ENCODE peak calls at places on chromosomes 3 and 15, in five cellular contexts. Q is cardiac fibroblast; G is CD8-positive, alpha-beta T cell; O is AG04449; V is CD8-positive, alpha-beta memory T cell. W is an unnamed sample.

GRCh38 chr15:45225506-45226273 is 26.3 kb upstream of the SLC28A2 start:
- DNase-seq in V (no peak), G (no peak), Q (no peak), O (no peak), W (no peak)

GRCh38 chr15:67125589-67126502 is 60.4 kb downstream of the SMAD3 start:
- DNase-seq in G (no peak), O (peak), Q (peak), V (no peak), W (no peak)

GRCh38 chr15:25268166-25268565 is 170.7 kb downstream of the UBE3A start:
- DNase-seq in G (no peak), Q (no peak), V (no peak), O (no peak), W (peak)

GRCh38 chr3:61809879-61810278 is 248.5 kb downstream of the PTPRG start:
- DNase-seq in G (no peak), Q (peak), V (no peak), O (no peak), W (no peak)

GRCh38 chr15:77507911-77508310 is 87.2 kb downstream of the HMG20A start:
- DNase-seq in Q (peak), O (no peak), G (no peak), V (no peak), W (no peak)

GRCh38 chr15:74345051-74345450 is 22.4 kb downstream of the CYP11A1 start:
- DNase-seq in O (no peak), G (no peak), Q (peak), V (no peak), W (no peak)

GRCh38 chr3:98814799-98815450 is 51.8 kb downstream of the ST3GAL6 start:
- DNase-seq in G (no peak), V (no peak), Q (peak), O (peak), W (no peak)

GRCh38 chr15:89370120-89371077 is 35.8 kb upstream of the POLG start:
- DNase-seq in Q (no peak), V (no peak), G (no peak), O (no peak), W (no peak)

GRCh38 chr3:38541800-38542199 is 45.7 kb downstream of the EXOG start:
- DNase-seq in V (no peak), O (no peak), Q (peak), G (no peak), W (no peak)

GRCh38 chr15:82100116-82100795 is 54.4 kb upstream of the MEX3B start:
- DNase-seq in G (no peak), V (no peak), Q (peak), O (no peak), W (no peak)

GRCh38 chr15:55094152-55094551 is 102.6 kb downstream of the RSL24D1 start:
- DNase-seq in V (no peak), G (no peak), O (no peak), Q (no peak), W (no peak)

GRCh38 chr15:40472171-40472727 is 1.5 kb downstream of the CHST14 start:
- DNase-seq in V (no peak), Q (no peak), G (no peak), O (no peak), W (no peak)

GRCh38 chr15:31489801-31490646 is 163.4 kb downstream of the KLF13 start:
- DNase-seq in V (peak), G (peak), Q (peak), O (no peak), W (peak)

GRCh38 chr3:58528629-58529028 is 8.4 kb downstream of the ACOX2 start:
- DNase-seq in O (no peak), Q (peak), G (no peak), V (no peak), W (no peak)

GRCh38 chr3:183823963-183824362 is 1.4 kb downstream of the MAP6D1 start:
- DNase-seq in V (no peak), O (no peak), Q (no peak), G (no peak), W (no peak)
- H3K4me3 ChIP-seq in V (no peak), O (no peak), Q (no peak), G (no peak), W (no peak)

GRCh38 chr3:189317911-189318310 is 146.1 kb downstream of the TPRG1 start:
- DNase-seq in V (no peak), O (no peak), G (no peak), Q (no peak), W (no peak)

GRCh38 chr3:189311521-189311920 is 139.8 kb downstream of the TPRG1 start:
- DNase-seq in G (no peak), Q (no peak), V (no peak), O (no peak), W (no peak)

GRCh38 chr3:189322339-189322738 is 150.6 kb downstream of the TPRG1 start:
- DNase-seq in G (no peak), V (no peak), O (no peak), Q (peak), W (no peak)

GRCh38 chr3:189320511-189320910 is 148.7 kb downstream of the TPRG1 start:
- DNase-seq in Q (no peak), V (no peak), O (no peak), G (no peak), W (no peak)

GRCh38 chr3:189316296-189317019 is 144.7 kb downstream of the TPRG1 start:
- DNase-seq in O (no peak), Q (no peak), G (no peak), V (no peak), W (no peak)
- H3K4me3 ChIP-seq in O (no peak), Q (no peak), G (no peak), V (no peak), W (no peak)

DNA sequence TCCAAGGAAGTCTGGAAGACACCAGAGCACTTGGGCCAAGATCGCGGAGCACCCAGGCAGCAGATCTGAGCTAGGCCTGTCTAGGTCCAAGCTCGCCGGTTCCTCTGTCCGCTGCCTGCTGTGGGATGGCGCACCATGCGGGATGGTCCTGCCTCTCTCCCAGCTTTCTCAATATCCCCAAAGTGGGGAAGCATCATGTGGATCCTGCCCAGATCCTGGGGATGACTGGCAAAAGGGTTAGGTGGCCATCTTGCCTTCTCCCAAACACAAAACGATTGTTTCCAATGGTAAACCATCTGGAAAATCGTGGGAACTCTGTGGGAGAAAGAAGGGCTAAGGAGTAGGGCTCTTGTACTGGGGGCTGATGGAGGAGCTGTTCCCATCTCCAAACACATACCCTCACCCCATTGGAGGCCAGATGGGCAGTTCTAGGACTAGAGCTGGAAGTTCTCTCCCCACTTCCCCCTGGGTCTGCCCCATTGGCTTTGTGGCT is 8.9 kb downstream of the PRKCD start:
- DNase-seq in G (no peak), V (no peak), Q (no peak), O (no peak), W (no peak)
- H3K4me3 ChIP-seq in G (no peak), V (no peak), Q (no peak), O (no peak), W (no peak)

GRCh38 chr3:13546667-13547171 is 2.2 kb upstream of the FBLN2 start:
- DNase-seq in O (no peak), G (no peak), V (no peak), Q (peak), W (no peak)
- H3K4me3 ChIP-seq in O (no peak), G (no peak), V (no peak), Q (no peak), W (no peak)

GRCh38 chr3:124582196-124582595 is 148.1 kb upstream of the UMPS start:
- DNase-seq in O (no peak), V (no peak), Q (no peak), G (no peak), W (no peak)

GRCh38 chr3:124582621-124583437 is 147.4 kb upstream of the UMPS start:
- DNase-seq in Q (no peak), V (no peak), O (no peak), G (no peak), W (no peak)

GRCh38 chr3:124584552-124585391 is 145.5 kb upstream of the UMPS start:
- DNase-seq in V (peak), G (peak), Q (peak), O (no peak), W (no peak)

GRCh38 chr3:124586126-124587052 is 143.9 kb upstream of the UMPS start:
- DNase-seq in V (no peak), G (no peak), O (no peak), Q (no peak), W (no peak)

GRCh38 chr3:124584245-124584551 is 146.1 kb upstream of the UMPS start:
- DNase-seq in Q (no peak), O (no peak), V (peak), G (no peak), W (no peak)
- H3K4me3 ChIP-seq in Q (no peak), O (peak), V (peak), G (peak), W (no peak)

GRCh38 chr3:128122013-128122412 is 1.6 kb downstream of the RUVBL1 start:
- DNase-seq in G (no peak), O (no peak), Q (no peak), V (no peak), W (no peak)
- H3K4me3 ChIP-seq in G (no peak), O (no peak), Q (no peak), V (no peak), W (no peak)

DNA sequence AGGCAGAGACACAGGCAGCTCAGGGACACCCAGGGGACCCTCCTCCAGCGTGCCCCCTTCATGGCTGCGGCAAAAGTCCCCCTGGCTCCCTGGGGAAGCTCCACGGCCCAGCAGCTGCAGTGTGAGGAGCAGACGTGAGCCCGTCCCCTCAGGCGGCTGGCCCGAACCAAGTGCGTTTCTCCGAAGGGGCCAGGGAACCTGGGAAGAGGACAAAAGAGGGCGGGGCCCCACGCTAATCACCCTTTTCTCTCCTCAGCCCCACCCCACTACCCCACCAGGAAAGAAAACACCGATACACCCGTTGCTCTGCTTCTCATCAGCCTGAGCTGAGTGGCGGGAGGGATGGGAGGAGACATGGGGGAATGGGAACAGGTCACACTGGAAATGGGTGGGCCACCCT is at the start of gene MUC4:
- DNase-seq in G (no peak), Q (no peak), O (no peak), V (no peak), W (no peak)
- H3K4me3 ChIP-seq in G (no peak), Q (no peak), O (no peak), V (no peak), W (no peak)

DNA sequence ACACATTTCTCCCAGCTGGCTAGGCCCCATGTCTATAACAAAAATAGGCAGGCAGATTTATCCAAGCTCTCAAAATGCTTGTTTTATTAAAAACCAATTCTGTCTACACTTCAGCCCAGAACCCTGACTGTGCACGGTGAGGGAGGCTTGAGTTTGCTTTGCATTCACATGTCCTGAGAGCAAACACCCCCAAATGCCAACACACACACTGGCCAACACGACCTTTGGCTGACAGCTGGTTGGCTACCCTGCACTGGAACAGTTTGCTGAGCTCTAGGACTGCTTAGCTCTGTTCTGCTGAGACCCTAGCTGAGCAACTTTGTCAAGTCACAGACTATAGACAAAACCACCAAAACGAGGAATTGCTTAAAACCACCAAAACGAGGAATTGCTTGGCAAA is 3.6 kb downstream of the STIMATE start:
- DNase-seq in O (no peak), V (no peak), G (no peak), Q (no peak), W (no peak)
- H3K4me3 ChIP-seq in O (no peak), V (no peak), G (no peak), Q (no peak), W (no peak)

DNA sequence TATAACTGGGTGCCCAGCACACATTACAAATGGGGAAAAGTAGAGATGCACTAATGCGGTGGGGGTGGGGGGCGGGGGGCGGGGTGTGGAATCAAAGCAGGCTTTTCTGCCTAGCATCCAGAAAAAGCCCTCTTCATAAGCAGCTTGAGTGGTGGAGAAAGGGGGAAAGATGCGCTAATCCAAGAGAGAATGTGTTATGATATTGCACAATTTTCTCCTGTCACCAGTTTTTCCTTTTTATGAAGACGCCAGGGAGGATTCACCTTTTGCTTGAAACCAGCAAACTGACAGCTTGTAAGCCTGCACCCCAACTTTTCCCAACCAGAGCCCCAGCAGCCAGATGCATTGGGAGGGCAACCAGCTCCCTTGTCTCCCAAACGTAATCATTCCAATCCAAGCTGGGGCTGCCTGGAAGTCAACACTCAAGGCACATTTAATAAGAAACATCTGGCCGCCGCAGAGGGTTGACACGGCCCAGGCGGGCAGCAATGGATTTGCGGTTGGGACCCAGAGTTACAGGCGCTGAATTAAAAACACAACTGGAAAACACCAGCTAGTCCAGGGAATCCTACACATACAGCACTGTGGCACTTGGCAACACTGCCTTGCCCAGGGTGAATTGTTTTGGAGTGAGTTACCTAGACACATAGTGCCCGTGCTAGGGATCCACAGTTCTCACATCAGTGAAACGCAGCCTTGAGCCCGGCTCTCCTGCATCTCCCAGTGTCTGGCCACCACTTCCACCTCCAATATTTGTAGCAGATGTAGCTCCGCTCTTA is 218.5 kb upstream of the PRICKLE2 start:
- DNase-seq in O (no peak), Q (peak), G (no peak), V (no peak), W (no peak)
- H3K4me3 ChIP-seq in O (peak), Q (no peak), G (no peak), V (no peak), W (no peak)

W was measured in Jurkat, Clone E6-1.